ENCODE peak calls at places on chromosome 12, in four cellular contexts. Y is left ventricle myocardium inferior, O is RWPE1, L is endodermal cell. W is an unnamed sample.

GRCh38 chr12:115771601-115772000 is 505.9 kb downstream of the MED13L start:
- DNase-seq in Y (no peak), O (no peak), L (no peak), W (no peak)

GRCh38 chr12:75750950-75751349 is 239.5 kb upstream of the KRR1 start:
- DNase-seq in Y (no peak), O (no peak), L (no peak), W (no peak)

GRCh38 chr12:124875803-124876132 is 12.1 kb upstream of the SCARB1 start:
- DNase-seq in Y (no peak), O (no peak), L (no peak), W (no peak)

GRCh38 chr12:124733086-124733485 is 130.6 kb downstream of the SCARB1 start:
- DNase-seq in Y (no peak), O (no peak), L (no peak), W (no peak)

GRCh38 chr12:94676922-94677321 is 26.6 kb upstream of the TMCC3 start:
- DNase-seq in Y (no peak), O (no peak), L (peak; percentile 12), W (no peak)

GRCh38 chr12:94289551-94290312 is 141.4 kb downstream of the PLXNC1 start:
- DNase-seq in Y (no peak), O (peak; percentile 17), L (no peak), W (no peak)

GRCh38 chr12:45232771-45233372 is 17.0 kb downstream of the ANO6 start:
- DNase-seq in Y (no peak), O (peak; percentile 94), L (peak; percentile 75), W (no peak)

GRCh38 chr12:109053382-109054123 is 1.2 kb downstream of the USP30 start:
- DNase-seq in Y (no peak), O (peak; percentile 2), L (no peak), W (no peak)

GRCh38 chr12:40829738-40830144 is 137.5 kb downstream of the CNTN1 start:
- DNase-seq in Y (no peak), O (peak; percentile 48), L (no peak), W (peak; percentile 3)

GRCh38 chr12:120687570-120688289 is 781 bp downstream of the MLEC start:
- DNase-seq in Y (no peak), O (peak; percentile 39), L (peak; percentile 75), W (no peak)

GRCh38 chr12:6724409-6724797 is 557 bp downstream of the COPS7A start:
- DNase-seq in Y (no peak), O (no peak), L (no peak), W (no peak)

GRCh38 chr12:128258866-128259555 is 8.0 kb upstream of the TMEM132C start:
- DNase-seq in Y (no peak), O (no peak), L (peak; percentile 57), W (no peak)

GRCh38 chr12:6383572-6384498 is at the start of gene LTBR:
- DNase-seq in Y (peak; percentile 98), O (peak; percentile 88), L (peak; percentile 92), W (peak; percentile 78)

GRCh38 chr12:69274861-69275260 is 35.5 kb downstream of the CPSF6 start:
- DNase-seq in Y (no peak), O (no peak), L (no peak), W (no peak)

GRCh38 chr12:96989916-96990315 is 82.9 kb downstream of the NEDD1 start:
- DNase-seq in Y (no peak), O (no peak), L (peak; percentile 87), W (no peak)

GRCh38 chr12:21972055-21972454 is 30.8 kb upstream of the ABCC9 start:
- DNase-seq in Y (no peak), O (no peak), L (no peak), W (no peak)

GRCh38 chr12:43976027-43976426 is 140.1 kb downstream of the TMEM117 start:
- DNase-seq in Y (no peak), O (peak; percentile 5), L (no peak), W (no peak)

GRCh38 chr12:120041386-120042231 is 52.6 kb downstream of the BICDL1 start:
- DNase-seq in Y (no peak), O (no peak), L (no peak), W (no peak)

GRCh38 chr12:1719139-1719538 is 28.3 kb downstream of the ADIPOR2 start:
- DNase-seq in Y (no peak), O (no peak), L (no peak), W (no peak)

GRCh38 chr12:65895759-65896656 is 71.7 kb downstream of the HMGA2 start:
- DNase-seq in Y (no peak), O (no peak), L (peak; percentile 72), W (no peak)

GRCh38 chr12:10615532-10615931 is 2.1 kb upstream of the MAGOHB start:
- DNase-seq in Y (no peak), O (no peak), L (no peak), W (no peak)

GRCh38 chr12:27193854-27194544 is 50.1 kb upstream of the STK38L start:
- DNase-seq in Y (peak; percentile 49), O (no peak), L (peak; percentile 61), W (no peak)

GRCh38 chr12:12443482-12443881 is 86.6 kb downstream of the BORCS5 start:
- DNase-seq in Y (peak; percentile 55), O (no peak), L (no peak), W (no peak)

GRCh38 chr12:68359669-68360068 is 27.5 kb upstream of the MDM1 start:
- DNase-seq in Y (no peak), O (no peak), L (no peak), W (no peak)

GRCh38 chr12:132539016-132539773 is 49.2 kb downstream of the FBRSL1 start:
- DNase-seq in Y (no peak), O (no peak), L (no peak), W (no peak)

GRCh38 chr12:128724468-128725046 is 99.2 kb downstream of the SLC15A4 start:
- DNase-seq in Y (no peak), O (no peak), L (no peak), W (no peak)

GRCh38 chr12:32467959-32468863 is 68.9 kb downstream of the FGD4 start:
- DNase-seq in Y (no peak), O (no peak), L (peak; percentile 14), W (no peak)

GRCh38 chr12:88381456-88381855 is 198.8 kb downstream of the KITLG start:
- DNase-seq in Y (no peak), O (no peak), L (no peak), W (no peak)

GRCh38 chr12:78403136-78403535 is 461.4 kb upstream of the SYT1 start:
- DNase-seq in Y (no peak), O (peak; percentile 3), L (no peak), W (no peak)

GRCh38 chr12:91179315-91179714 is 3.3 kb downstream of the DCN start:
- DNase-seq in Y (no peak), O (no peak), L (no peak), W (no peak)

GRCh38 chr12:42732908-42733411 is 143.4 kb upstream of the PRICKLE1 start:
- DNase-seq in Y (no peak), O (no peak), L (no peak), W (no peak)

GRCh38 chr12:51915951-51916350 is 8.6 kb downstream of the ACVRL1 start:
- DNase-seq in Y (no peak), O (no peak), L (no peak), W (no peak)

GRCh38 chr12:120239776-120240494 is 25.6 kb downstream of the PXN start:
- DNase-seq in Y (no peak), O (no peak), L (no peak), W (no peak)

GRCh38 chr12:25764892-25765291 is 193.6 kb upstream of the RASSF8 start:
- DNase-seq in Y (no peak), O (no peak), L (no peak), W (no peak)

DNA sequence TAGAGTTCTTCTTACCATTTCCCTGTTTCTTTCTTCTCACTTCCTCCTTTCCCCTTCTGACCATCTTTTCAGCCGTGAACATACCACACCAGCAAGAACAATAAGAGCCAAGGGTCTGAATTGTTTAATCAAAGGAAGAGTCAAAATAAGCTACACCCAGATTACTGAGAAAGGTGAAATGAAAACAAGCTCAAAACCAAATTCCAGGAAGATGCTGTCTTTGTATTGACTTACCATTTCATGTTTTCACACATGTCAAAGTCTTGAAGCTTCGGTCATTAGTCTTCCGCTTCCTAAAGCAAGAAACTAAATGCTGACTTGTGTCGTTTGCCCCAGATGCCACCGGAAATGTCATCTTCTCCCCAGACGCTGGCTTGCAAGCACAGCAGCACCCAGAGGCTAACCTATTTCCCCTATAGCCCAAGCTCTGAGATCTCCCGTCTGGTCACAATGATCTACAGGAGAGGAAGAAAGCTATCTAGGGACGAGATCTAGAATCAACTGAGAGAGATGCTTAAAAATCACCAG is 136.5 kb upstream of the AMIGO2 start:
- DNase-seq in Y (peak; percentile 24), O (no peak), L (no peak), W (no peak)
- H3K27ac ChIP-seq in Y (peak overlapping the region; percentile 40), O (no peak overlapping the region), L (no peak overlapping the region), W (peak overlapping the region; percentile 45)

DNA sequence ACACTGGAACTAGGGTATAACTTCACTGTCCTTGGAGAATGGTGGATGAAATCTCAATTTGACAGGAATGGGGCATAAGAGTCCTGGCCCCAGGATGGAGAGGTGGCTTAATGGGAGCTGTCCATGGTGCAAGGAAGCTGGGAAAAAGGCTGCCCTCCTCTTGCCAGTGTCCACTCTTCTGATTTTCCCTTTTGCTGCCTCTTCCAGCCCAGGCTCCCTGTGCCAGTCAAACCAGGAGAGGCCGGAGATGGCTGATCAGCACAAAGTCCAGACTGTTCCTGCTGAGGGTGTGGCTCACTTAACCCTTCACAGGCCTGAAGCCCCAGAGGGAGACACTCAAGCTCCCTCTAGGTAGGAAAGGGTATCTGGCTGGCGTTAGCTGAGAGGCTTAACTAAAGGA is at the start of gene MYO1A:
- DNase-seq in Y (no peak), O (peak; percentile 13), L (peak; percentile 77), W (no peak)
- H3K27ac ChIP-seq in Y (no peak within 1 kb of the TSS), O (no peak within 1 kb of the TSS), L (no peak within 1 kb of the TSS), W (no peak within 1 kb of the TSS)

GRCh38 chr12:111438501-111438900 is 32.8 kb downstream of the SH2B3 start:
- DNase-seq in Y (no peak), O (peak; percentile 64), L (peak; percentile 76), W (no peak)
- H3K27ac ChIP-seq in Y (peak overlapping the region; percentile 97), O (peak overlapping the region; percentile 90), L (no peak overlapping the region), W (peak overlapping the region; percentile 51)

GRCh38 chr12:47891356-47891755 is 13.4 kb downstream of the VDR start:
- DNase-seq in Y (no peak), O (no peak), L (no peak), W (no peak)
- H3K27ac ChIP-seq in Y (no peak overlapping the region), O (peak overlapping the region; percentile 35), L (no peak overlapping the region), W (no peak overlapping the region)

GRCh38 chr12:106110626-106111300 is 28.0 kb downstream of the NUAK1 start:
- DNase-seq in Y (no peak), O (no peak), L (no peak), W (no peak)
- H3K27ac ChIP-seq in Y (peak overlapping the region; percentile 98), O (peak overlapping the region; percentile 97), L (no peak overlapping the region), W (peak overlapping the region; percentile 12)